ENCODE peak calls at places on chromosomes 3 and 15, in five cellular contexts. D is NCI-H460, S is left colon, Y is left cardiac atrium, K is NCI-H446 treated with DMSO at 0.1 percent for 48 hours. F is an unnamed sample.

GRCh38 chr3:24365168-24365567 is 129.5 kb downstream of the THRB start:
- DNase-seq in D (peak), S (peak), Y (peak), K (peak), F (peak)

GRCh38 chr3:59017617-59017984 is 32.2 kb downstream of the CFAP20DC start:
- DNase-seq in D (no peak), S (no peak), Y (no peak), K (no peak), F (no peak)

GRCh38 chr3:184651945-184652344 is 59.9 kb downstream of the MAGEF1 start:
- DNase-seq in D (no peak), S (no peak), Y (no peak), K (no peak), F (no peak)

GRCh38 chr3:81744366-81744765 is 17.1 kb downstream of the GBE1 start:
- DNase-seq in D (peak), S (no peak), Y (no peak), K (no peak), F (no peak)

GRCh38 chr3:31710123-31710841 is 177.6 kb downstream of the STT3B start:
- DNase-seq in D (no peak), S (no peak), Y (no peak), K (no peak), F (no peak)

GRCh38 chr3:53836084-53836872 is 9.9 kb downstream of the CHDH start:
- DNase-seq in D (no peak), S (no peak), Y (no peak), K (no peak), F (peak)

GRCh38 chr3:106570426-106570825 is 701.6 kb upstream of the CBLB start:
- DNase-seq in D (no peak), S (no peak), Y (no peak), K (no peak), F (no peak)

GRCh38 chr15:71806452-71806931 is 3.9 kb upstream of the NR2E3 start:
- DNase-seq in D (no peak), S (no peak), Y (no peak), K (no peak), F (no peak)

GRCh38 chr3:38039101-38039898 is at the start of gene DLEC1:
- DNase-seq in D (peak), S (peak), Y (peak), K (no peak), F (peak)

GRCh38 chr15:79942656-79943481 is 28.1 kb downstream of the BCL2A1 start:
- DNase-seq in D (no peak), S (no peak), Y (no peak), K (no peak), F (no peak)

GRCh38 chr3:177538743-177539730 is 341.8 kb upstream of the TBL1XR1 start:
- DNase-seq in D (no peak), S (no peak), Y (no peak), K (no peak), F (no peak)

GRCh38 chr3:184180165-184180564 is 5.5 kb downstream of the AP2M1 start:
- DNase-seq in D (no peak), S (no peak), Y (no peak), K (no peak), F (no peak)

GRCh38 chr3:134445631-134446030 is 40.2 kb downstream of the ANAPC13 start:
- DNase-seq in D (no peak), S (no peak), Y (no peak), K (peak), F (no peak)

GRCh38 chr3:45607790-45608189 is 13.2 kb downstream of the LIMD1 start:
- DNase-seq in D (no peak), S (no peak), Y (no peak), K (no peak), F (no peak)

GRCh38 chr15:28037969-28038640 is 61.0 kb downstream of the OCA2 start:
- DNase-seq in D (no peak), S (no peak), Y (no peak), K (no peak), F (no peak)

GRCh38 chr15:51775967-51776816 is 24.8 kb downstream of the TMOD2 start:
- DNase-seq in D (peak), S (no peak), Y (peak), K (peak), F (peak)

GRCh38 chr15:90956551-90957104 is 1.9 kb downstream of the RCCD1 start:
- DNase-seq in D (peak), S (peak), Y (peak), K (no peak), F (peak)

GRCh38 chr3:32781211-32781968 is 36.4 kb upstream of the TRIM71 start:
- DNase-seq in D (peak), S (peak), Y (peak), K (peak), F (peak)

GRCh38 chr3:159620873-159621272 is 367.8 kb upstream of the IL12A start:
- DNase-seq in D (peak), S (no peak), Y (no peak), K (no peak), F (no peak)

GRCh38 chr3:147797095-147797494 is 387.9 kb downstream of the ZIC1 start:
- DNase-seq in D (no peak), S (no peak), Y (no peak), K (no peak), F (no peak)

GRCh38 chr3:94694894-94695293 is 632.0 kb downstream of the NSUN3 start:
- DNase-seq in D (no peak), S (no peak), Y (no peak), K (no peak), F (no peak)

GRCh38 chr15:68638953-68639500 is 60.2 kb downstream of the CORO2B start:
- DNase-seq in D (no peak), S (no peak), Y (no peak), K (no peak), F (no peak)

GRCh38 chr3:34382859-34383258 is 584.4 kb downstream of the PDCD6IP start:
- DNase-seq in D (no peak), S (no peak), Y (no peak), K (no peak), F (no peak)